ENCODE peak calls at places on chromosomes 16 and 17, in seven cellular contexts. C, J, Y, H, V, O and B are unnamed samples.

GRCh38 chr17:79800325-79801155 is 3.7 kb upstream of the CBX8 start:
- DNase-seq in C (no peak), J (no peak), Y (peak; percentile 63), H (no peak), V (no peak), O (no peak), B (peak; percentile 66)

GRCh38 chr17:71441098-71441497 is 679.7 kb upstream of the SOX9 start:
- DNase-seq in C (no peak), J (no peak), Y (no peak), H (no peak), V (no peak), O (no peak), B (no peak)

GRCh38 chr16:66489385-66489784 is 60.5 kb downstream of the TK2 start:
- DNase-seq in C (no peak), J (no peak), Y (no peak), H (no peak), V (no peak), O (no peak), B (peak; percentile 1)

GRCh38 chr17:2068101-2068518 is 13.2 kb downstream of the HIC1 start:
- DNase-seq in C (no peak), J (no peak), Y (no peak), H (no peak), V (no peak), O (no peak), B (no peak)

GRCh38 chr17:69525920-69526841 is 111.7 kb downstream of the MAP2K6 start:
- DNase-seq in C (peak; percentile 46), J (peak; percentile 49), Y (peak; percentile 64), H (no peak), V (peak; percentile 40), O (no peak), B (no peak)

GRCh38 chr16:2277466-2278271 is 9.7 kb upstream of the RNPS1 start:
- DNase-seq in C (no peak), J (no peak), Y (no peak), H (no peak), V (no peak), O (no peak), B (no peak)

GRCh38 chr17:63911657-63912100 is 621 bp upstream of the CSHL1 start:
- DNase-seq in C (peak; percentile 53), J (no peak), Y (peak; percentile 62), H (no peak), V (no peak), O (no peak), B (peak; percentile 77)

GRCh38 chr16:49754495-49755290 is 101.2 kb downstream of the ZNF423 start:
- DNase-seq in C (no peak), J (peak; percentile 48), Y (peak; percentile 15), H (no peak), V (no peak), O (no peak), B (no peak)

GRCh38 chr17:66957951-66958579 is 6.4 kb upstream of the CACNG4 start:
- DNase-seq in C (no peak), J (no peak), Y (no peak), H (no peak), V (no peak), O (no peak), B (no peak)

GRCh38 chr17:488993-489757 is 136.6 kb upstream of the RPH3AL start:
- DNase-seq in C (no peak), J (no peak), Y (no peak), H (no peak), V (no peak), O (no peak), B (peak; percentile 50)

DNA sequence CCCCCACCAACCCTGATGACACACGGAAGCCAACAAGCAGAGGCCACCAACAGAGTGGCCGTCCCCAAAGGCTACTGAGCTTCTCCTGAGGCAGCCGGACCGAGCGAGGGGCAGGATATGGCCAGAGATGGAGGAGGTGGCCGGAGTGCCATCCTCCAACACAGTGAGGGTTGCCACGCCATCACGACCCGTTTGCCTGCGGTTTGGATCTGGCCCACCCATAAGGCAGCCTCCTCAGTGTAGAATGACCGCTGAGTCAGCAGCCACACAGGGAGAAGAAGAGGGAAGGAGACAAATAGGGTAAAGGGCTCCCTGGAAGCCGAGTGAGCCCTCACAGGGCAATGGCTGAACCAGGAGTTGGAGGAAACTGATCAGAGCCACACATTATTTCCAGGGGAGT is 13.8 kb downstream of the HNF1B start:
- DNase-seq in C (no peak), J (peak; percentile 4), Y (no peak), H (no peak), V (no peak), O (no peak), B (no peak)
- H3K27ac ChIP-seq in C (no peak overlapping the region), J (no peak overlapping the region), Y (peak overlapping the region; percentile 57), H (no peak overlapping the region), V (no peak overlapping the region), O (no peak overlapping the region), B (no peak overlapping the region)

GRCh38 chr16:70304892-70305448 is 6.0 kb downstream of the DDX19B start:
- DNase-seq in C (no peak), J (no peak), Y (no peak), H (no peak), V (no peak), O (no peak), B (no peak)
- H3K4me1 ChIP-seq in C (no peaks in the 10 kb centered on the region), J (peaks cover 7% of the 10 kb centered on the region), Y (peaks cover 17% of the 10 kb centered on the region), H (peaks cover 3% of the 10 kb centered on the region), V (peaks cover 7% of the 10 kb centered on the region), O (peaks cover 7% of the 10 kb centered on the region), B (peaks cover 6% of the 10 kb centered on the region)

DNA sequence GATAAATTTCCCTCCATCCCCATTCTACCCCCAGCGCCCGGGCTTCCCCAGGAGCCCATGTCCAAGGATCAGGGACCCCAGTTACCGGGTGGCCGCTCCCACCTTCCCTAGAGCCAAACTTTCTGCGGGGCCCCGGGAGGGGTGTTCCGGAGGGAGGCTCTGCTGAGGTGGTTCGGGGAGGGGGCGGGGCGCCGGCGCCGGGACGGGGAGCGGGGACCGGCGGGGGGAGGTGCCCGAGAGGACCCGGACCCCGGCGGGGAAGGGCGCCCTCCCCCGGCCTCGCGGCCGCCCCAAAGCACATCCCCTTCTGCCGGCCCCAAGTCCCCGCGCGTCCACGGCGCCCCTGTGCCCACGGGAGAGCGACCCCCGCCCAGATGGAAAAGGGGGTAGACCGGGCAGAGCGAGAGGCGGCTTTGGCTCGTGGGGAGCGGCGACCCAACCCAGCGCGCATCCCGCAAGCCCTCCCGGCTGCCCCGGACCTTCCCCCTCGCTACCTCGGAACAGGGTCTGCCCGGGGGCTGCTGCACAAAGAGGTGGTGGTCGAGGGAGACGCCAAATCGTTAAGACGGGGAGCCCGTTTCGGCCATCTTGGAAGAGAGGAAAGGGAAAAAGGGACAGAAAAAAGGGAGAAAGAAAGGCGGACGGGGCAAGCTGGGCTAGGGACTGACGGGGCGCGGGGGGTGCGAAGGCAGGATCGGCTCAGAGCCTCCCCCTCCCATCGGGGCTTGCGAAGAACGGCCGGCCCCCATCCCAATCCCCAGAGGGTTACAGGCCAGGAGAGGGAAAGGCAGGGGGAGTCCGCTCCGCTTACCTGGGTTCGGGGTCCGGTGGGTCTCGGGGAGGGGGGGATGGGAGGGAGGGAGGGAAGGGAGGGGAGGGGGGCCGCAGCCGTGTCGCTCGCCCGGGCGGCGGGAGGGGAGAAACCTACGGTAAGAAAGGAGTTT is 479 bp downstream of the PCGF2 start:
- DNase-seq in C (peak; percentile 74), J (peak; percentile 46), Y (peak; percentile 66), H (no peak), V (no peak), O (no peak), B (no peak)
- TF ChIP-seq CTCF in C (no peak), J (no peak), Y (no peak), H (no peak), V (peak; percentile 28), O (no peak), B (no peak)

GRCh38 chr17:38918916-38919315 is 6.5 kb upstream of the LASP1NB start:
- DNase-seq in C (no peak), J (no peak), Y (no peak), H (no peak), V (no peak), O (no peak), B (peak; percentile 33)
- H3K27ac ChIP-seq in C (no peak overlapping the region), J (no peak overlapping the region), Y (no peak overlapping the region), H (no peak overlapping the region), V (peak overlapping the region; percentile 20), O (peak overlapping the region; percentile 83), B (no peak overlapping the region)